ENCODE peak calls at places on chromosomes 5 and 9, in six cellular contexts. C is foreskin melanocyte; F is fibroblast of mammary gland; A is CD8-positive, alpha-beta T cell; O is HEK293T; M is fibroblast of the conjunctiva. E is an unnamed sample.

GRCh38 chr5:76402880-76403712 is at the start of gene IQGAP2:
- DNase-seq in M (peak), F (peak), A (peak), C (peak), O (peak), E (peak)

GRCh38 chr9:38284768-38285080 is 107.8 kb upstream of the ALDH1B1 start:
- DNase-seq in C (no peak), O (no peak), F (no peak), M (no peak), A (no peak), E (no peak)

GRCh38 chr5:116521173-116521872 is 53.3 kb downstream of the SEMA6A start:
- DNase-seq in A (no peak), M (no peak), C (no peak), F (peak), O (no peak), E (no peak)

GRCh38 chr9:20242767-20243166 is 379.5 kb downstream of the MLLT3 start:
- DNase-seq in C (no peak), A (peak), F (no peak), O (no peak), M (no peak), E (no peak)

GRCh38 chr5:107248065-107248695 is 422.6 kb downstream of the EFNA5 start:
- DNase-seq in M (peak), O (peak), A (no peak), C (peak), F (peak), E (peak)

GRCh38 chr5:17156463-17156862 is 61.0 kb upstream of the BASP1 start:
- DNase-seq in C (no peak), M (no peak), O (no peak), F (peak), A (no peak), E (no peak)

GRCh38 chr5:132205385-132206125 is 22.1 kb downstream of the P4HA2 start:
- DNase-seq in A (no peak), M (no peak), F (no peak), O (no peak), C (no peak), E (no peak)

GRCh38 chr9:93308676-93309075 is 124.7 kb downstream of the WNK2 start:
- DNase-seq in C (no peak), F (no peak), A (no peak), O (no peak), M (no peak), E (no peak)

GRCh38 chr5:15533124-15533893 is 33.3 kb downstream of the FBXL7 start:
- DNase-seq in C (peak), O (no peak), A (no peak), M (peak), F (peak), E (no peak)

GRCh38 chr5:111635946-111636315 is 121.1 kb downstream of the NREP start:
- DNase-seq in O (no peak), F (peak), C (no peak), A (no peak), M (peak), E (no peak)

GRCh38 chr9:134614256-134614655 is 27.3 kb upstream of the COL5A1 start:
- DNase-seq in O (no peak), F (no peak), A (no peak), M (no peak), C (no peak), E (no peak)

GRCh38 chr5:170974487-170974886 is 112.7 kb downstream of the RANBP17 start:
- DNase-seq in M (no peak), F (no peak), C (no peak), A (no peak), O (no peak), E (no peak)

GRCh38 chr9:82597225-82598158 is 465.4 kb downstream of the RASEF start:
- DNase-seq in A (no peak), C (no peak), O (no peak), M (no peak), F (no peak), E (no peak)

GRCh38 chr5:133818031-133818431 is 150.4 kb downstream of the C5orf15 start:
- DNase-seq in C (no peak), M (no peak), O (no peak), A (no peak), F (peak), E (no peak)

GRCh38 chr9:15570769-15571168 is 17.9 kb downstream of the CCDC171 start:
- DNase-seq in O (no peak), A (no peak), F (no peak), C (no peak), M (no peak), E (no peak)

GRCh38 chr9:124344291-124345050 is 70.8 kb downstream of the PSMB7 start:
- DNase-seq in M (no peak), F (no peak), O (no peak), A (no peak), C (no peak), E (no peak)

GRCh38 chr5:33488558-33489355 is 48.0 kb downstream of the TARS1 start:
- DNase-seq in M (no peak), C (no peak), O (no peak), A (no peak), F (no peak), E (no peak)

GRCh38 chr5:147558826-147559225 is 49.0 kb upstream of the DPYSL3 start:
- DNase-seq in C (no peak), O (peak), M (peak), A (no peak), F (peak), E (peak)

GRCh38 chr5:25393321-25393720 is 748.5 kb upstream of the CDH10 start:
- DNase-seq in A (no peak), F (no peak), M (no peak), C (no peak), O (no peak), E (no peak)

GRCh38 chr9:101628173-101628572 is 33.4 kb upstream of the PPP3R2 start:
- DNase-seq in M (no peak), O (no peak), F (peak), C (peak), A (no peak), E (peak)

GRCh38 chr5:170633235-170634041 is 129.6 kb downstream of the KCNIP1 start:
- DNase-seq in O (peak), A (no peak), M (peak), F (peak), C (peak), E (peak)

GRCh38 chr9:4362281-4362680 is 62.4 kb upstream of the GLIS3 start:
- DNase-seq in O (no peak), C (no peak), A (no peak), F (peak), M (no peak), E (no peak)

GRCh38 chr9:70056545-70056944 is 12.9 kb downstream of the MAMDC2 start:
- DNase-seq in A (no peak), F (no peak), M (no peak), C (no peak), O (no peak), E (no peak)

GRCh38 chr5:66151030-66151429 is 6.9 kb downstream of the SREK1 start:
- DNase-seq in F (peak), M (no peak), A (no peak), O (no peak), C (no peak), E (no peak)

GRCh38 chr5:61332891-61333350 is 863 bp downstream of the ZSWIM6 start:
- DNase-seq in F (peak), C (no peak), M (no peak), O (peak), A (peak), E (peak)

GRCh38 chr5:29197636-29198035 is 1995.8 kb upstream of the CDH6 start:
- DNase-seq in F (no peak), A (no peak), C (no peak), O (no peak), M (no peak), E (no peak)

GRCh38 chr5:14165375-14166091 is 22.4 kb downstream of the TRIO start:
- DNase-seq in F (peak), M (no peak), A (no peak), C (no peak), O (no peak), E (no peak)

GRCh38 chr5:134724872-134725271 is 13.5 kb upstream of the CAMLG start:
- DNase-seq in O (no peak), F (no peak), A (no peak), M (no peak), C (no peak), E (no peak)

GRCh38 chr9:36485647-36486453 is 85.8 kb upstream of the RNF38 start:
- DNase-seq in C (no peak), M (no peak), F (peak), A (no peak), O (no peak), E (peak)

GRCh38 chr5:9622891-9623547 is 7.1 kb downstream of the TAS2R1 start:
- DNase-seq in A (no peak), O (no peak), M (peak), C (no peak), F (peak), E (peak)

GRCh38 chr9:88278036-88278435 is 110.2 kb upstream of the SPIN1 start:
- DNase-seq in F (no peak), A (no peak), C (no peak), O (no peak), M (no peak), E (no peak)

GRCh38 chr5:4700886-4701285 is 439.2 kb upstream of the ADAMTS16 start:
- DNase-seq in F (no peak), C (no peak), O (no peak), A (no peak), M (no peak), E (no peak)

GRCh38 chr9:107732781-107733529 is 243.4 kb upstream of the KLF4 start:
- DNase-seq in M (peak), C (no peak), O (no peak), F (peak), A (no peak), E (no peak)

E was measured in endothelial cell.